ENCODE peak calls at places on chromosomes 4 and X, in nine cellular contexts. E is activated CD4-positive, alpha-beta T cell treated with anti-CD3 and anti-CD28 coated beads, Interleukin-2, amount 50 U/mL, for 48 hours; V is NCI-H1092 treated with DMSO at 0.1 percent for 48 hours; Z is RPMI7951; P is substantia nigra; D is Peyer's patch; N is progenitor cell of endocrine pancreas; Q is stimulated activated CD8-positive, alpha-beta memory T cell treated with anti-CD3 and anti-CD28 coated beads, Interleukin-2, amount 100 ng/mL, for 48 hours; R is posterior cingulate gyrus. F is an unnamed sample.

GRCh38 chr4:14850374-14851097 is 151.7 kb upstream of the CPEB2 start:
- DNase-seq in N (no peak), E (no peak), P (no peak), V (no peak), Z (no peak), Q (no peak), D (no peak), R (no peak), F (no peak)

GRCh38 chrX:120224388-120224787 is 26.2 kb upstream of the ZBTB33 start:
- DNase-seq in N (no peak), Q (no peak), V (no peak), Z (no peak), P (no peak), E (no peak), R (no peak), D (no peak), F (no peak)

GRCh38 chr4:147101678-147102077 is 156.0 kb upstream of the TTC29 start:
- DNase-seq in N (no peak), V (no peak), D (no peak), R (no peak), P (no peak), E (no peak), Z (no peak), Q (no peak), F (no peak)

GRCh38 chr4:113212613-113213012 is 163.2 kb downstream of the ANK2 start:
- DNase-seq in D (no peak), R (no peak), Z (no peak), V (no peak), P (no peak), N (no peak), Q (no peak), E (no peak), F (no peak)

GRCh38 chr4:33323393-33323792 is 2603.2 kb downstream of the PCDH7 start:
- DNase-seq in N (no peak), D (no peak), R (no peak), V (no peak), Q (no peak), P (no peak), E (no peak), Z (no peak), F (no peak)

GRCh38 chrX:103157511-103158316 is 57.2 kb upstream of the BEX4 start:
- DNase-seq in P (peak; percentile 0), D (no peak), Q (no peak), E (peak; percentile 12), N (no peak), R (no peak), V (peak; percentile 33), Z (peak; percentile 29), F (no peak)

GRCh38 chr4:91681544-91681943 is 622.2 kb upstream of the GRID2 start:
- DNase-seq in V (no peak), R (no peak), D (no peak), P (no peak), Q (no peak), N (no peak), E (no peak), Z (no peak), F (no peak)

GRCh38 chrX:140815868-140816267 is 106.3 kb downstream of the LINC00632 start:
- DNase-seq in Z (peak; percentile 36), E (no peak), R (no peak), D (no peak), Q (no peak), P (no peak), N (no peak), V (no peak), F (no peak)

GRCh38 chr4:788006-788635 is 37.8 kb downstream of the CPLX1 start:
- DNase-seq in V (no peak), D (no peak), Z (no peak), R (no peak), E (no peak), P (no peak), N (no peak), Q (no peak), F (peak; percentile 60)

GRCh38 chr4:101604976-101605375 is 185.6 kb upstream of the BANK1 start:
- DNase-seq in E (no peak), D (no peak), R (no peak), V (no peak), N (no peak), Z (peak; percentile 23), P (no peak), Q (no peak), F (no peak)

GRCh38 chr4:151783867-151784266 is 23.1 kb upstream of the GATB start:
- DNase-seq in Z (no peak), N (no peak), V (no peak), D (no peak), P (no peak), Q (no peak), R (no peak), E (no peak), F (no peak)

GRCh38 chr4:140675599-140676231 is 80.5 kb downstream of the TBC1D9 start:
- DNase-seq in E (no peak), N (no peak), Z (no peak), D (no peak), P (no peak), R (no peak), V (no peak), Q (no peak), F (no peak)

GRCh38 chrX:29662759-29663503 is 552.4 kb upstream of the MAGEB2 start:
- DNase-seq in Q (no peak), R (no peak), Z (peak; percentile 95), V (no peak), D (no peak), P (no peak), E (no peak), N (no peak), F (no peak)

GRCh38 chr4:43251760-43252317 is 359.3 kb downstream of the GRXCR1 start:
- DNase-seq in Q (no peak), D (no peak), Z (peak; percentile 5), N (no peak), V (peak; percentile 70), R (no peak), E (no peak), P (no peak), F (no peak)

GRCh38 chr4:158530391-158530790 is 8.7 kb downstream of the RXFP1 start:
- DNase-seq in P (no peak), V (no peak), E (no peak), N (no peak), D (no peak), R (no peak), Q (no peak), Z (no peak), F (no peak)

GRCh38 chr4:64594723-64595122 is 185.5 kb upstream of the TECRL start:
- DNase-seq in Q (no peak), R (no peak), P (no peak), Z (no peak), N (no peak), D (no peak), E (no peak), V (no peak), F (no peak)

GRCh38 chr4:2685541-2685940 is 70.6 kb downstream of the TNIP2 start:
- DNase-seq in Q (no peak), V (no peak), N (no peak), D (no peak), E (no peak), R (no peak), Z (no peak), P (no peak), F (no peak)

GRCh38 chr4:145870155-145871020 is 68.2 kb downstream of the ZNF827 start:
- DNase-seq in E (no peak), V (no peak), D (no peak), Z (no peak), P (no peak), R (no peak), N (no peak), Q (no peak), F (no peak)

GRCh38 chrX:120560405-120560841 is 339 bp downstream of the CUL4B start:
- DNase-seq in P (peak; percentile 32), R (no peak), Z (peak; percentile 43), V (peak; percentile 75), E (peak; percentile 45), D (no peak), N (no peak), Q (no peak), F (no peak)

GRCh38 chr4:67779631-67780030 is 25.4 kb upstream of the GNRHR start:
- DNase-seq in V (no peak), P (no peak), N (no peak), R (no peak), E (no peak), D (no peak), Q (no peak), Z (peak; percentile 30), F (no peak)

F was measured in aorta.